ENCODE peak calls at places on chromosome 2, in five cellular contexts. T is left ventricle myocardium inferior, M is PC-9, K is AG09309, C is cardiac fibroblast. P is an unnamed sample.

GRCh38 chr2:178528647-178529046 is 48.4 kb downstream of the PLEKHA3 start:
- DNase-seq in T (no peak), M (no peak), K (no peak), C (no peak), P (no peak)

GRCh38 chr2:148519013-148519412 is 125.5 kb upstream of the EPC2 start:
- DNase-seq in T (no peak), M (no peak), K (no peak), C (no peak), P (no peak)

GRCh38 chr2:213021971-213022899 is 129.2 kb downstream of the IKZF2 start:
- DNase-seq in T (no peak), M (no peak), K (no peak), C (peak; percentile 8), P (no peak)

GRCh38 chr2:135050684-135051083 is 1.4 kb upstream of the RAB3GAP1 start:
- DNase-seq in T (no peak), M (no peak), K (no peak), C (no peak), P (no peak)

GRCh38 chr2:48448274-48449061 is 81.5 kb upstream of the STON1 start:
- DNase-seq in T (no peak), M (peak; percentile 93), K (peak; percentile 87), C (peak; percentile 93), P (peak; percentile 93)

GRCh38 chr2:196927318-196928225 is 1.1 kb upstream of the PGAP1 start:
- DNase-seq in T (no peak), M (peak; percentile 70), K (peak; percentile 52), C (peak; percentile 79), P (peak; percentile 80)

GRCh38 chr2:72178551-72178950 is 30.9 kb upstream of the CYP26B1 start:
- DNase-seq in T (no peak), M (no peak), K (no peak), C (no peak), P (no peak)

GRCh38 chr2:55961318-55961911 is 37.8 kb upstream of the EFEMP1 start:
- DNase-seq in T (no peak), M (peak; percentile 52), K (peak; percentile 33), C (peak; percentile 84), P (peak; percentile 86)

GRCh38 chr2:113157108-113157896 is 16.5 kb upstream of the PSD4 start:
- DNase-seq in T (no peak), M (peak; percentile 48), K (no peak), C (no peak), P (no peak)

GRCh38 chr2:54712516-54712915 is 10.9 kb upstream of the EML6 start:
- DNase-seq in T (no peak), M (no peak), K (no peak), C (no peak), P (no peak)

GRCh38 chr2:156447761-156448160 is 11.6 kb downstream of the GPD2 start:
- DNase-seq in T (no peak), M (no peak), K (no peak), C (no peak), P (no peak)

GRCh38 chr2:239380831-239381708 is 19.8 kb downstream of the HDAC4 start:
- DNase-seq in T (no peak), M (no peak), K (no peak), C (no peak), P (no peak)
- H3K4me3 ChIP-seq in T (peak overlapping the region; percentile 24), M (no peak overlapping the region), K (no peak overlapping the region), C (no peak overlapping the region), P (no peak overlapping the region)

GRCh38 chr2:162138310-162138709 is 13.7 kb downstream of the GCG start:
- DNase-seq in T (no peak), M (no peak), K (no peak), C (no peak), P (no peak)

GRCh38 chr2:162149940-162150339 is 2.1 kb downstream of the GCG start:
- DNase-seq in T (no peak), M (no peak), K (no peak), C (no peak), P (no peak)

GRCh38 chr2:162146906-162147305 is 5.1 kb downstream of the GCG start:
- DNase-seq in T (no peak), M (no peak), K (no peak), C (no peak), P (no peak)

GRCh38 chr2:162143969-162144368 is 8.1 kb downstream of the GCG start:
- DNase-seq in T (no peak), M (no peak), K (no peak), C (no peak), P (no peak)
- TF ChIP-seq CTCF in T (no peak), M (no peak), K (no peak), C (no peak), P (no peak)

DNA sequence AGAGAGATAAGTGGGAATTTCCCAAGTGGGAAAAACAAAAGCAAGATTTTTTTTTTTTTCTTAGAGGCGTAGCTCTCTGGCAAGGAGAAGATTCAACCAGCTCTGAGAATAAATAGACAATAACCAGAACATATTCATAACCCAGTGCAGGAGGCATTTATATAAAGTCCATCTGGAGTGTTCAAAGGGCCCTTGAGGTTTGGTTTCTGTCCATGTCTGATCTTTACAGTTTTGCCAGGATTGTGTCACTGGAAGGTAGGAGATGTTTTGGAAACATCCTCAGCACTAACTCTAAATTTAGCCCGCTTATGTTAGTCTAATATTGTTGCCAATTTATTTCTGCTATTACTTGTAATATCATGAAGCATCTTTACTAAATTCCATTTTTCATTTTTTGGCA is 22.3 kb upstream of the REV1 start:
- DNase-seq in T (no peak), M (no peak), K (no peak), C (no peak), P (peak; percentile 77)
- H3K4me3 ChIP-seq in T (no peak overlapping the region), M (no peak overlapping the region), K (no peak overlapping the region), C (no peak overlapping the region), P (no peak overlapping the region)

DNA sequence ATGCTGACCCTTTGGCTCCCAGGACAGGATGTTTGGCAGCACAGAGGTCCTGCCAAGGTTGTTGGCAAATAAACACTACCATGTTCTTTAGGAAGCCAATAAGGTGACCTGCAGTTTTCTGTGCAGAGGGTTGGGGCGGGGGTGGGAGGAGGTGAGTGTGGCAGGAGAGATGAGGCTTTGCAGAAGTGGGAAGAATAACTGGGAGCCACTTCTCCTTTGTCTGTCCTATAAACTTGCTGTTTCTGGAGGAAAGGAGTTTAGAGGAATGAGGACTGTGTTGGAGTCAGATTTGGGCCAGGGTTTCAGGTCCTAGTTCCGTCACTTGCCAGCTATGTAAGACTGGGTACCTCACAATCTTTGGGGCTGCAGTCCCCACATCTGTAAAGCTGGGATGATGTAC is 187.6 kb upstream of the SPRED2 start:
- DNase-seq in T (no peak), M (no peak), K (no peak), C (no peak), P (no peak)
- TF ChIP-seq CTCF in T (no peak), M (no peak), K (no peak), C (no peak), P (no peak)

DNA sequence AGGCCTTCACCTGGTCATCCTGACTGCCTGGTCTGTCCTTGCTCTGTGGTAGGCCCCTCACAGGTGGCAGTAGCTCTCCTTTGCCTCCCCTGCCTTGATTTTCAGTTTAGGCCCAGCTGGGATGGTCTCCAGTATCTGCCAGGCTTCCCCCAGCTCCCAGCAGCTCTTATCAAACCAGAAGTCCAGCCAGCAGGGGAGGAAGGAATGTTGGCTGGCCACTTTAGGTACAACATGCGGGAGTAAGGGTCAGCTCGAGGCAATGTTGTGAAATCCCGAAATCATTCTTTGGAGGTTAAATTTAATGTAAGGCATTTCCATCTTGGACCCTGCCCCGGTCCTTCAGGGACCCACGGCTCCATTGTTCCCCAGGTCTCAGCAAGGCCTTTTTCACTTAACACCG is 16.8 kb downstream of the ATP6V1C2 start:
- DNase-seq in T (no peak), M (peak; percentile 71), K (no peak), C (no peak), P (no peak)
- H3K4me3 ChIP-seq in T (no peak overlapping the region), M (no peak overlapping the region), K (no peak overlapping the region), C (no peak overlapping the region), P (no peak overlapping the region)

GRCh38 chr2:33033524-33034150 is 86.9 kb downstream of the LTBP1 start:
- DNase-seq in T (no peak), M (no peak), K (no peak), C (peak; percentile 77), P (peak; percentile 81)
- TF ChIP-seq CTCF in T (peak; percentile 69), M (peak; percentile 69), K (peak; percentile 61), C (peak; percentile 50), P (peak; percentile 71)

DNA sequence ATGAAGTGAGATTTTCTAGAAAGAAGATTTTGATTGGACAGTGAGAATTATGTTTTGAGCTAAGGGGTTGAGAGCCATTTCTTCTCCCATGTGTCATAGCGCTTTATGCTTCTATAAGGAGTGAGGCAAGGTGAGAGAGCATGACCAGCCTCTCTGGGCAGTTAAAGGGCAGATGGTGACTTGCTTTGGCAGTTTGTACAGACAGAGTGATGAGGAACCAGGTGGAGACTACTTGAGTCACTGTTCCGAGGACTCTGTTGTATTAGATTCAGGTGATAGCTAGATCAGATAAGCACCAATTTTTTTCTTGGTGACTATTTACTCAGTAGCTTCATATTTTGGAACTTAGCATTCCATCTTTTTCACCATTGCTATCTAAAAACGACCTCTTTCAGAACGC is 4.5 kb downstream of the CRIM1 start:
- DNase-seq in T (no peak), M (peak; percentile 84), K (no peak), C (no peak), P (no peak)
- H3K4me3 ChIP-seq in T (no peak overlapping the region), M (no peak overlapping the region), K (peak overlapping the region; percentile 96), C (no peak overlapping the region), P (peak overlapping the region; percentile 26)

GRCh38 chr2:184611221-184612085 is 13.1 kb downstream of the ZNF804A start:
- DNase-seq in T (no peak), M (no peak), K (no peak), C (peak; percentile 32), P (peak; percentile 73)
- TF ChIP-seq CTCF in T (peak; percentile 23), M (peak; percentile 61), K (peak; percentile 29), C (peak; percentile 26), P (peak; percentile 45)

GRCh38 chr2:240566203-240567136 is 1.8 kb upstream of the RNPEPL1 start:
- DNase-seq in T (peak; percentile 95), M (peak; percentile 84), K (no peak), C (peak; percentile 89), P (peak; percentile 74)

GRCh38 chr2:240567137-240567871 is 980 bp upstream of the RNPEPL1 start:
- DNase-seq in T (peak; percentile 17), M (no peak), K (no peak), C (no peak), P (no peak)

GRCh38 chr2:240564191-240564570 is 4.0 kb downstream of the DUSP28 start:
- DNase-seq in T (no peak), M (no peak), K (no peak), C (no peak), P (no peak)

GRCh38 chr2:240564571-240565266 is 3.6 kb upstream of the RNPEPL1 start:
- DNase-seq in T (no peak), M (no peak), K (no peak), C (peak; percentile 18), P (no peak)

GRCh38 chr2:240565267-240566202 is 2.7 kb upstream of the RNPEPL1 start:
- DNase-seq in T (peak; percentile 76), M (peak; percentile 99), K (no peak), C (peak; percentile 78), P (peak; percentile 67)
- H3K4me3 ChIP-seq in T (peak overlapping the region; percentile 85), M (peak overlapping the region; percentile 54), K (no peak overlapping the region), C (no peak overlapping the region), P (peak overlapping the region; percentile 35)

GRCh38 chr2:158321264-158321663 is 135.3 kb downstream of the CCDC148 start:
- DNase-seq in T (no peak), M (no peak), K (no peak), C (peak; percentile 51), P (peak; percentile 52)
- TF ChIP-seq CTCF in T (no peak), M (no peak), K (no peak), C (no peak), P (no peak)